ENCODE peak calls at places on chromosomes 2 and 18, in ten cellular contexts. J is Jurkat, Clone E6-1; A is coronary artery; B is GM23338; U is astrocyte of the cerebellum; W is suprapubic skin; S is fibroblast of lung; N is brain microvascular endothelial cell; C is AG04449; Q is CD4-positive, alpha-beta memory T cell. X is an unnamed sample.
A peak's percentile ranks its signal among the peaks of the same experiment; 100 is the strongest.

GRCh38 chr2:236840857-236841256 is 244.8 kb upstream of the COPS8 start:
- DNase-seq in N (no peak), B (no peak), A (no peak), Q (no peak), W (no peak), S (no peak), U (no peak), C (no peak), J (no peak), X (no peak)

GRCh38 chr2:172995323-172996244 is 80.1 kb upstream of the MAP3K20 start:
- DNase-seq in C (peak; percentile 92), Q (no peak), U (peak; percentile 61), J (no peak), A (no peak), N (peak; percentile 80), W (no peak), S (peak; percentile 93), B (peak; percentile 42), X (no peak)

GRCh38 chr2:95062716-95063400 is 37.4 kb downstream of the MAL start:
- DNase-seq in S (no peak), B (peak; percentile 50), J (no peak), A (no peak), N (no peak), W (no peak), U (no peak), Q (no peak), C (no peak), X (peak; percentile 52)

GRCh38 chr18:44758821-44759624 is 78.3 kb downstream of the SETBP1 start:
- DNase-seq in A (no peak), N (no peak), Q (peak; percentile 8), J (no peak), U (no peak), B (no peak), S (no peak), C (no peak), W (no peak), X (no peak)

GRCh38 chr2:31075936-31076590 is 62.2 kb downstream of the GALNT14 start:
- DNase-seq in A (no peak), U (no peak), S (no peak), B (no peak), J (no peak), W (no peak), C (no peak), N (peak; percentile 78), Q (no peak), X (peak; percentile 54)

GRCh38 chr2:133732982-133733670 is 164.9 kb upstream of the NCKAP5 start:
- DNase-seq in B (no peak), W (no peak), J (no peak), C (no peak), S (peak; percentile 47), N (no peak), A (no peak), U (no peak), Q (no peak), X (no peak)

GRCh38 chr2:133422946-133423345 is 145.3 kb downstream of the NCKAP5 start:
- DNase-seq in A (no peak), J (no peak), B (no peak), S (peak; percentile 79), C (peak; percentile 79), N (no peak), U (peak; percentile 63), W (no peak), Q (no peak), X (no peak)

GRCh38 chr2:235216901-235217300 is 265.1 kb downstream of the SH3BP4 start:
- DNase-seq in Q (no peak), W (no peak), A (no peak), C (no peak), J (no peak), N (peak; percentile 47), U (no peak), S (peak; percentile 16), B (no peak), X (no peak)

GRCh38 chr2:236517463-236518077 is 52.1 kb upstream of the ACKR3 start:
- DNase-seq in C (no peak), U (no peak), W (no peak), B (no peak), Q (no peak), N (no peak), S (no peak), A (no peak), J (no peak), X (no peak)

GRCh38 chr2:135688978-135689377 is 52.7 kb upstream of the UBXN4 start:
- DNase-seq in A (no peak), B (no peak), W (no peak), S (no peak), U (no peak), J (no peak), Q (no peak), C (no peak), N (no peak), X (no peak)

GRCh38 chr2:186496401-186496800 is 10.3 kb downstream of the ZC3H15 start:
- DNase-seq in S (peak; percentile 57), J (no peak), B (no peak), W (no peak), Q (no peak), N (no peak), A (no peak), C (no peak), U (no peak), X (no peak)

GRCh38 chr18:7572837-7573236 is 5.7 kb downstream of the PTPRM start:
- DNase-seq in J (no peak), N (peak; percentile 36), S (peak; percentile 68), Q (no peak), A (no peak), C (no peak), W (no peak), B (no peak), U (no peak), X (no peak)

GRCh38 chr2:232530626-232531260 is 4.8 kb downstream of the CHRND start:
- DNase-seq in Q (no peak), J (no peak), N (no peak), U (no peak), W (no peak), B (no peak), A (no peak), C (no peak), S (no peak), X (no peak)

GRCh38 chr2:42926438-42927333 is 134.3 kb upstream of the HAAO start:
- DNase-seq in C (no peak), S (no peak), Q (no peak), J (no peak), N (no peak), B (peak; percentile 22), U (no peak), W (no peak), A (no peak), X (no peak)

DNA sequence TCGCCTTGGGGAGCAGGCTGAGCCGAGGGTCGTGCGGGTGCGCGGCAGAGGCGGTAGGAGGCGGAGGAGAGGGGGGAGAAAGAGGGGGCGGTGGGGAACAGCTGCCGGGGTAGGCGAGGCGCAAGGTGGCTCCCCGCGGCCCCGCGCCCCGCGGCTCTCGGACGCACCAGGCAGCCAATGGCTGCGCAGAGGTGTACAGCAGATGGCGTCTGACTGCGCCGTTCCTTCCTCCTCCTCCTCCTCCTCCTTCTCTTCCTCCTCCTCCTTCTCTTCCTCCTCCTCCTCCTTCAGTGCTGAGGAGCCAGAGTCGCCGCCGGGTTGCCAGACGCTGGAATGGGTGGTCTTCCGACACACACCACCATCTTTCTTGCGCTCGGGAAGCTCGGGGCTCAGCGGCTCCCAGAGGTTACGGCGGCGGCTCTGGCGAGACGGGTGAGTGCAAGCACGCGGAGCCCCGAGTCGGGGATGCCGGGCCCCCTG is at the start of gene THSD7B:
- DNase-seq in W (no peak), U (no peak), A (no peak), Q (no peak), C (no peak), B (peak; percentile 53), J (no peak), S (no peak), N (no peak), X (no peak)
- H3K4me3 ChIP-seq in W (peak within 1 kb of the TSS; percentile 44), U (peak within 1 kb of the TSS; percentile 29), A (peak within 1 kb of the TSS; percentile 74), Q (no peak within 1 kb of the TSS), C (no peak within 1 kb of the TSS), B (peak within 1 kb of the TSS; percentile 80), J (no peak within 1 kb of the TSS), S (peak within 1 kb of the TSS; percentile 20), N (peak within 1 kb of the TSS; percentile 26), X (peak within 1 kb of the TSS; percentile 49)

GRCh38 chr2:218284106-218284811 is 8.0 kb downstream of the TMBIM1 start:
- DNase-seq in C (no peak), A (peak; percentile 85), Q (peak; percentile 52), N (peak; percentile 83), S (peak; percentile 82), W (no peak), U (no peak), J (no peak), B (no peak), X (no peak)
- H3K4me3 ChIP-seq in C (no peak overlapping the region), A (peak overlapping the region; percentile 59), Q (no peak overlapping the region), N (peak overlapping the region; percentile 17), S (peak overlapping the region; percentile 30), W (peak overlapping the region; percentile 29), U (no peak overlapping the region), J (no peak overlapping the region), B (no peak overlapping the region), X (peak overlapping the region; percentile 20)

DNA sequence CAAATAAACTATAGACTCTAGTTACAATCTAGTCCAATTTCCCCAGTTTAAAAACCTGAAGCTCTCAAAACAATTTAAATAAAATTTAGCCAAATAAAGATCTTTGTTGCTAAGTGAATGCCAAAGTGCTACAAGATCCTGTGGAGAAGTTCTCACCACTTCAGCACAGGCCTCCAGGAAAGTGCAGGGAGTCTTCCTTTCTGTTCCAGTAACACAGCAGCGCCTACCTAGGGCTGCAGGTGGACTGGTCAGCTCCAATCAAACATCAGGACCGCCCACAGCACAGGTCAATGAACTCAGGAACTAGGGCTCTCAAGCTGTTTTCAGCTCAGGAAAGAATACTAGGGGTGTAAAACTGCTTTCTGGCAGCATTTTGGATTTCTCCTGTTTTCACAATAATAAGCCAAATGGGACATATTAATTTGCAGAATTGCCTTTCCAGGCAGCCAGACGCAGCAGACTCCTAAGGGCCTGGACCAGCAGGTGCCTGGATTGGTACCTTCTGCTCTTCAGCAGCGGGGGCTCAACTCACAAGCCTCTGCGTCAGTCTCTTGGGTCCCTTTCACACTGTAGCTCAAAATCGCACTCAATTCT is 1.5 kb downstream of the FAM110C start:
- DNase-seq in Q (no peak), N (no peak), C (no peak), S (no peak), U (no peak), W (no peak), J (no peak), B (peak; percentile 33), A (no peak), X (no peak)
- H3K4me3 ChIP-seq in Q (no peak overlapping the region), N (no peak overlapping the region), C (no peak overlapping the region), S (no peak overlapping the region), U (no peak overlapping the region), W (peak overlapping the region; percentile 72), J (peak overlapping the region; percentile 74), B (peak overlapping the region; percentile 68), A (peak overlapping the region; percentile 90), X (peak overlapping the region; percentile 55)

DNA sequence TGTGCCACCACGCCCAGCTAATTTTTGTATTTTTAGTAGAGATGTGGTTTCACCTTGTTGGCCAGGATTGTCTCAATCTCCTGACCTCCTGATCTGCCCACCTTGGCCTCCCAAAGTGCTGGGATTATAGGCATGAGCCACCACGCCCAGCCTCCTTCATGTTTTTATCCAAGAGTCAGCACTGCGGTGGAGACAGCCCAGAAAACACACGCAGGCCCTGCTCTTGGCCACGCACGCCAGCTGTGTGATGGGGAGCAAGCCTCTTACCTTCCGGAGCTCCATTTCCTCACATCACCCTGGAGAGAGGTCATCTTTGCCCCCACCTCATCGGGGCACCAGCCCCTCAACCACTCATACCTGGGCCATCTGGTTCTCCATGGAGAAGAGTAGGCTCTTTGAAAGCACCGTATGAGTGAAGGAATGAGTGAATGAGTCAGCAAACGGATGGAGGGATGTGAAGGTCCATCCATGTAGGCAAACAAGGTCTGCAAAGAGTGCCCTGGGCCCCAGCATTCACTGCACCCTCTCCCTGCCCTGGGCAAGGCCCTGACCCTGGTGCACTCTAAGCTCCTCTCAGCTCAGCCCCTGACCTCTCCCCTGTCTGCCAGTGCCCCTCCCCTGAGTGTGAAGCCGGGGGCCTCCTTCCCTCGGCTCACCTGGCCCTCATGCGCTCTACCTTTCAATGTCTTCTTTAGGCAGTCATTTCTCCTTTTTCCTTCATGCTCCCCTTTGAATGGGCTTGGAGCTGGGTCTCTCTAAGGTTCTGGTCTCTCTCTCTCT is 7.4 kb downstream of the GYPC start:
- DNase-seq in Q (no peak), J (no peak), U (no peak), B (no peak), W (no peak), N (no peak), C (no peak), A (no peak), S (no peak), X (no peak)
- H3K4me3 ChIP-seq in Q (no peak overlapping the region), J (peak overlapping the region; percentile 15), U (no peak overlapping the region), B (no peak overlapping the region), W (no peak overlapping the region), N (no peak overlapping the region), C (no peak overlapping the region), A (no peak overlapping the region), S (no peak overlapping the region), X (no peak overlapping the region)

X was measured in vagina.